ENCODE peak calls at places on chromosomes 16 and 17, in six cellular contexts. G is GM23338, Y is K562, P is H1, C is HepG2, O is GM12878. E is an unnamed sample.

GRCh38 chr17:48261297-48261880 is 153.8 kb downstream of the SNX11 start:
- DNase-seq in C (peak; percentile 54), G (peak; percentile 92), O (no peak), P (peak; percentile 70), Y (peak; percentile 65), E (peak; percentile 70)

GRCh38 chr17:66272699-66273390 is 29.6 kb upstream of the PRKCA start:
- DNase-seq in C (no peak), Y (peak; percentile 47), O (no peak), G (no peak), P (no peak), E (no peak)

GRCh38 chr16:66703359-66704215 is 7.0 kb upstream of the CMTM4 start:
- DNase-seq in Y (peak; percentile 30), O (no peak), C (no peak), P (no peak), G (no peak), E (no peak)

GRCh38 chr16:48612621-48613020 is 2.6 kb upstream of the N4BP1 start:
- DNase-seq in P (no peak), O (no peak), Y (no peak), G (no peak), C (no peak), E (no peak)

GRCh38 chr17:34609210-34609609 is 29.8 kb downstream of the TMEM132E start:
- DNase-seq in C (no peak), G (no peak), P (no peak), Y (no peak), O (no peak), E (no peak)

GRCh38 chr17:75619506-75620431 is 13.5 kb upstream of the SMIM5 start:
- DNase-seq in C (peak; percentile 39), Y (peak; percentile 81), O (no peak), G (peak; percentile 92), P (peak; percentile 96), E (peak; percentile 88)

GRCh38 chr17:80065478-80066170 is 29.2 kb downstream of the CCDC40 start:
- DNase-seq in C (no peak), O (no peak), G (peak; percentile 75), P (peak; percentile 77), Y (no peak), E (peak; percentile 53)

GRCh38 chr17:7328840-7329359 is at the start of gene NEURL4:
- DNase-seq in P (no peak), O (no peak), Y (no peak), C (no peak), G (peak; percentile 60), E (peak; percentile 38)

GRCh38 chr17:7587831-7588230 is 2.1 kb downstream of the SOX15 start:
- DNase-seq in G (no peak), P (no peak), Y (no peak), O (no peak), C (no peak), E (no peak)

GRCh38 chr17:68684860-68685493 is 83.8 kb upstream of the FAM20A start:
- DNase-seq in C (no peak), O (no peak), Y (no peak), P (no peak), G (no peak), E (no peak)
- TF ChIP-seq CREB1 in C (no peak), O (no peak), Y (no peak), P (no peak), G (no peak), E (no peak)

GRCh38 chr16:8355714-8356113 is 234.6 kb downstream of the TMEM114 start:
- DNase-seq in G (peak; percentile 51), O (no peak), C (no peak), Y (no peak), P (no peak), E (no peak)
- TF ChIP-seq CTCF in G (peak; percentile 45), O (no peak), C (peak; percentile 42), Y (peak; percentile 21), P (no peak), E (no peak)

DNA sequence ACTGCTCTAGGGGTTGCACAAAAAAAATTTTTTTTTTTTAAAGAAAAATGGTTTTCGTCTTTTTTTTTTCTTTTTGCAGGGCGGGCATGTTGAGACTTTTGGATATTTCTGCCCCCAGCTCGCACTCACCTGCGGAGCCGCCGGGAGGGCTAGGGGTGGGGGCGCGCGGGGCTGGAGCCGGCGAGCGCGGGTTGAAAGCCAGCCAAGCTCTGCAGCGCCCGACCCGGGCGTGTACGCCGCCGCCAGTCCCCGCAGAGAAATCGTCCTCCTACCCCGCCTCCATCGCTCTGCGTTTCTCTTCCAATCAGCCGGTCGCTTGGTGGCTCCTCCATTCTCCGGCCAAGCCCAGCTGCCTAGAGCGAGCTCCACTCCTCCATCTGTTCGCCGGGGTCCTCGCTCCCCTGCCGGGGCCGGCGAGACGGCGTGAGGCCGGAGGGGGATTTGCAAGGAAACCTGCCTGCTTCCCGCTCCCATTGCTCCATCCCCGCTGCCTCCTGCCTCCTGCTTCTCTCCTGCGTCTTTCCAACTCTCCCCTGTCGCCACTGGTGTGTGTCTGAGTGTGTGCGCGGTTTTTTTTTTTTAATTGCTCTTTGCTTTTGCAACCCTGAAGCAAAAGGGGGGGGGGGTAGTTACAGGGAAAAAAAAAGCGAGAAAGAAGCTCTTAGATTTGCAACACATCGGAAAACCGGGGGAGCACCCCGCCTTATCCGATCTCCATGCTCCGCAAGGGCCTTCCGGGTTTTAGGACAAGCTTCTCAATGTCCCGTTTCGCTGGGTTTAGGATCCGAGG is 1.8 kb upstream of the UBTF start:
- DNase-seq in O (no peak), P (peak; percentile 84), C (peak; percentile 78), Y (peak; percentile 67), G (peak; percentile 90), E (peak; percentile 77)
- TF ChIP-seq CREB1 in O (peak; percentile 41), P (no peak), C (no peak), Y (no peak), G (no peak), E (no peak)

GRCh38 chr17:8888704-8889302 is 21.3 kb upstream of the PIK3R6 start:
- DNase-seq in P (no peak), C (no peak), Y (no peak), G (no peak), O (no peak), E (no peak)
- TF ChIP-seq CTCF in P (no peak), C (no peak), Y (no peak), G (no peak), O (no peak), E (no peak)

GRCh38 chr16:97822-98221 is 19.8 kb downstream of the MPG start:
- DNase-seq in O (no peak), G (no peak), Y (no peak), C (no peak), P (no peak), E (no peak)
- TF ChIP-seq CREB1 in O (no peak), G (no peak), Y (no peak), C (no peak), P (no peak), E (no peak)

DNA sequence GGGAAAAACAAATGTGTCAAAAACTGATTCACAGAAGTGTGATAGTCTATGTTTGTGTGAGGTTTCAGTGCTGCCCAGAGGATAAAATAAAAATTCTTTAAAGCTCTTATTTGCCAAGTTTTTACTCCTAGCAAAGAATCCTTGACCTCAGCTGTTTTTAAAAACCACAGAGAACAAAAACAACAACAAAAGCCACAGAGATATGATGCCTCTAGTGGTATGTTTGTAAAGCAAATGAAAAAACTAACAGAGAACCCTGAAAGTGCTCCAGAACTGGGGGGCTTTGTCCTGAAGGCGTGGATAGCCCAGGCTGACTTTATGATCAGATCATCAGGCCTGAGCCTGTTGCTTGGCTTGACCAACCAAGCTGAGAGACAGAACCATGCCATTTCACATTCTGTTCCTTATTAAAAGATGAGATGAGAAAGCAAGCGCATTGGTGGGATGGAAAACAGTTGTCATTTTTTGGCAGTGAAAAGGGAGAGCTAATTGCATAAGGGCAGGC is 411.1 kb downstream of the CPPED1 start:
- DNase-seq in Y (peak; percentile 19), P (no peak), C (no peak), G (no peak), O (no peak), E (no peak)
- TF ChIP-seq CTCF in Y (no peak), P (no peak), C (no peak), G (peak; percentile 47), O (no peak), E (no peak)

DNA sequence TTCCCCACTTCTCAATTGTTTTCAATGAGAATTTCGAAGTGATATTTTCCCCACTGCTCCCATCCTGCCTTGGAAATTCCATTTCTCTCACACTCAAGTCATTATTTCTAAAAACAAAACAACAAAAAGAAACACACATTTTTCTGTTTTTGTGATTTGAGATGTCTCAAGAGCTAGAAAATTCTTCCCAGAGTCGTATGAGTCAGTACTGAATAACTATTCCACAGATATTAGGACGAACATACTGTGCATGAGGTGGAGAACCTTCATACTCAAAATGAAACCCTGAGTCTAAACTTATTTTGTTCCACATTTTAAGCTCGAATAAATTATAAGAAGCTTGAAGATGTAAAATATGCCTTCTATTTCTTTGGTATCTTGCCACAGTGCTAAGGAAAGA is 204.6 kb downstream of the SLC39A11 start:
- DNase-seq in Y (no peak), P (no peak), O (no peak), C (no peak), G (no peak), E (no peak)
- TF ChIP-seq CREB1 in Y (no peak), P (no peak), O (no peak), C (no peak), G (no peak), E (no peak)

GRCh38 chr17:57486978-57487377 is 230.7 kb downstream of the MSI2 start:
- DNase-seq in O (no peak), C (no peak), Y (no peak), G (no peak), P (no peak), E (no peak)
- TF ChIP-seq CTCF in O (no peak), C (no peak), Y (no peak), G (no peak), P (no peak), E (no peak)

DNA sequence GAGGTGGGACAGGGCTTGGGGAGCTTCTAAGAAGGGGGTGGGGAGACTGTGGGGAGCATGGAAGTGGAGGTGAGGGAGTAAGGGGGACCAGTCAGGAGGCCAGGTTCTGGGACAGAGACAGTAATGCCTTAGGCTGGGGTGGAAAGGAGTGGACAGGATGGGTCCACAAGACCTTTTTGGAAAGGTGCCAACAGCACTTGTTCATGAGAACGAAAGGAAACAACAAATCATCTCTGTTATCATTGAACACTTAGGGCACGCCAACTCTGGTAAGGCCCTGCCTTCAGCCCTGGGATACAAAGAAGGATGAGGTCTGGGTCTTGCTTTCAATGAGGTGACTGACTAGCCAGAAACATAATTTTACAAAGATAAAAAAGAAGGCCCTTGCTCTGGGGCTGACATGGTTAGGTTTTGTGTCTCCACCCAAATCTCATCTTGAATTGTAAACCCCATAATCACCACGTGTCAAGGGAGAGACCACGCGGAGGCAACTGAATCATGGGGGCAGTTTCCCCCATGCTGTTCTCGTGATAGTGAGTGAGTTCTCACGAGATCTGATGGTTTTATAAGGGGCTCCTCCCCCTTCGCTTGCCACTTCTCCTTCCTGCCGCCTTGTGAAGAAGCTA is 113.8 kb downstream of the SLC39A11 start:
- DNase-seq in P (no peak), C (no peak), G (no peak), O (no peak), Y (peak; percentile 23), E (no peak)
- TF ChIP-seq CREB1 in P (no peak), C (no peak), G (no peak), O (no peak), Y (no peak), E (no peak)

E was measured in WTC11.